ENCODE peak calls at places on chromosomes 2 and 18, in eight cellular contexts. O is brain microvascular endothelial cell; N is HEK293T; P is tibial artery; E is activated CD4-positive, alpha-beta T cell treated with anti-CD3 and anti-CD28 coated beads for 4 hours; Q is WTC11; T is HS-27A; D is upper lobe of left lung. W is an unnamed sample.

GRCh38 chr2:226649871-226650660 is 149.6 kb downstream of the IRS1 start:
- DNase-seq in O (peak; percentile 98), N (peak; percentile 23), P (peak; percentile 77), E (peak; percentile 52), Q (peak; percentile 50), T (peak; percentile 71), D (peak; percentile 85), W (no peak)

GRCh38 chr2:121093735-121094520 is 191.1 kb downstream of the TFCP2L1 start:
- DNase-seq in O (peak; percentile 21), N (no peak), P (no peak), E (no peak), Q (no peak), T (no peak), D (no peak), W (no peak)

GRCh38 chr18:55245200-55245599 is 285.9 kb upstream of the CCDC68 start:
- DNase-seq in O (no peak), N (no peak), P (no peak), E (no peak), Q (no peak), T (no peak), D (no peak), W (no peak)

GRCh38 chr18:54767094-54767493 is 61.2 kb upstream of the RAB27B start:
- DNase-seq in O (no peak), N (no peak), P (no peak), E (no peak), Q (no peak), T (no peak), D (no peak), W (no peak)

GRCh38 chr2:212732860-212733259 is 194.3 kb upstream of the ERBB4 start:
- DNase-seq in O (no peak), N (no peak), P (no peak), E (no peak), Q (no peak), T (no peak), D (no peak), W (no peak)

GRCh38 chr2:173043466-173043865 is 32.2 kb upstream of the MAP3K20 start:
- DNase-seq in O (no peak), N (no peak), P (peak; percentile 48), E (no peak), Q (no peak), T (no peak), D (peak; percentile 62), W (no peak)

GRCh38 chr2:5946210-5947118 is 254.3 kb downstream of the SOX11 start:
- DNase-seq in O (no peak), N (no peak), P (no peak), E (no peak), Q (no peak), T (no peak), D (no peak), W (no peak)

GRCh38 chr2:208129804-208130712 is at the start of gene CRYGC:
- DNase-seq in O (no peak), N (no peak), P (no peak), E (no peak), Q (no peak), T (no peak), D (no peak), W (no peak)

GRCh38 chr2:122543815-122544214 is 788.4 kb downstream of the TSN start:
- DNase-seq in O (peak; percentile 78), N (no peak), P (no peak), E (no peak), Q (no peak), T (peak; percentile 69), D (no peak), W (no peak)

W was measured in NCI-H1930.